ENCODE peak calls at places on chromosomes 2 and 18, in four cellular contexts. G, Y, K and A are unnamed samples.

GRCh38 chr2:160628811-160629210 is 135.2 kb upstream of the RBMS1 start:
- ATAC-seq in G (no peak), Y (no peak), K (no peak), A (no peak)

GRCh38 chr18:69649678-69650077 is 249.0 kb downstream of the DOK6 start:
- ATAC-seq in G (no peak), Y (no peak), K (no peak), A (no peak)

GRCh38 chr2:234044157-234044556 is 6.3 kb upstream of the SPP2 start:
- ATAC-seq in G (no peak), Y (no peak), K (peak), A (no peak)

GRCh38 chr2:65435625-65436168 is 3.3 kb upstream of the SPRED2 start:
- ATAC-seq in G (peak), Y (no peak), K (peak), A (peak)

GRCh38 chr2:232235206-232235605 is 143.3 kb upstream of the ALPP start:
- ATAC-seq in G (no peak), Y (no peak), K (no peak), A (no peak)

GRCh38 chr2:3146772-3147640 is 230.6 kb downstream of the EIPR1 start:
- ATAC-seq in G (no peak), Y (no peak), K (no peak), A (no peak)

GRCh38 chr2:231786177-231786916 is at the start of gene COPS7B:
- ATAC-seq in G (peak), Y (peak), K (peak), A (peak)

GRCh38 chr18:55236150-55236931 is 277.1 kb upstream of the CCDC68 start:
- ATAC-seq in G (peak), Y (no peak), K (no peak), A (no peak)

GRCh38 chr18:27713037-27713726 is 463.7 kb downstream of the CDH2 start:
- ATAC-seq in G (peak), Y (no peak), K (no peak), A (no peak)

GRCh38 chr2:70226781-70227180 is 21.6 kb downstream of the TIA1 start:
- ATAC-seq in G (no peak), Y (no peak), K (no peak), A (no peak)

GRCh38 chr2:168592181-168592831 is 136.2 kb downstream of the CERS6 start:
- ATAC-seq in G (no peak), Y (no peak), K (no peak), A (no peak)

GRCh38 chr18:79884963-79885728 is 66.3 kb downstream of the SLC66A2 start:
- ATAC-seq in G (peak), Y (no peak), K (peak), A (no peak)

GRCh38 chr2:18991177-18992168 is 366.9 kb downstream of the OSR1 start:
- ATAC-seq in G (peak), Y (no peak), K (peak), A (no peak)

GRCh38 chr2:18988557-18989232 is 369.7 kb downstream of the OSR1 start:
- ATAC-seq in G (no peak), Y (no peak), K (no peak), A (no peak)

GRCh38 chr2:18986046-18986445 is 372.4 kb downstream of the OSR1 start:
- ATAC-seq in G (no peak), Y (no peak), K (no peak), A (no peak)

GRCh38 chr2:18987021-18987420 is 371.4 kb downstream of the OSR1 start:
- ATAC-seq in G (no peak), Y (no peak), K (no peak), A (no peak)

DNA sequence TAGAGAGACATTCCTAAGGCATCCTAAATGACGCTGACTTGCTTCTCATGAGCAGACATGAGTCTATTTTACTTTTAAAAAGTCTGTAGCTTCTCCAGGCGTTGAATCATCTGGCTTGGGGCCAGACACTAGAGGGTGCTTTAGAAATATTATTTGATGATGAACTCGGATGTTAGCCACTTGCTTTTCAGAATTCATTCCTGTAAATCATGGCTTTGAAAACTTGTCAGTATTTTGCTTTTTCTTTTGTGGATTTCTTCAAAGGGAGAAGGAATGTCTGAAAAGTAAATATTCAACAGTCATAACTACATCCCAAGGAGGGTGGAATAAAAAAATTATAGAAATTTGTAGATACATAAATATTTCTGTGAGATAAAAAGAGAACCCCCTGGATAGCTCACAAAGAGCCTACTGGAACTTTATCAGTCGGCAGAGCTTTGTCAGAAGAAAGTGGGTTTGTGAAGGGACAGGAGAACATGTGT is 370.8 kb downstream of the OSR1 start:
- ATAC-seq in G (no peak), Y (no peak), K (no peak), A (peak)
- H3K27ac ChIP-seq in G (no peak), Y (no peak), K (no peak), A (no peak)

GRCh38 chr18:58955738-58956137 is 91.1 kb downstream of the ZNF532 start:
- ATAC-seq in G (peak), Y (no peak), K (no peak), A (peak)
- H3K27ac ChIP-seq in G (peak), Y (no peak), K (no peak), A (no peak)

GRCh38 chr2:9162841-9163240 is 43.8 kb upstream of the ASAP2 start:
- ATAC-seq in G (no peak), Y (no peak), K (no peak), A (no peak)
- H3K27ac ChIP-seq in G (no peak), Y (no peak), K (no peak), A (no peak)

GRCh38 chr2:16626997-16627605 is 38.5 kb downstream of the CYRIA start:
- ATAC-seq in G (no peak), Y (no peak), K (no peak), A (no peak)
- H3K27ac ChIP-seq in G (peak), Y (no peak), K (no peak), A (peak)

GRCh38 chr18:45565280-45565970 is 49.9 kb upstream of the SLC14A2 start:
- ATAC-seq in G (no peak), Y (no peak), K (no peak), A (no peak)

GRCh38 chr18:45569566-45569965 is 45.7 kb upstream of the SLC14A2 start:
- ATAC-seq in G (no peak), Y (no peak), K (no peak), A (no peak)

GRCh38 chr18:45566025-45566740 is 49.1 kb upstream of the SLC14A2 start:
- ATAC-seq in G (peak), Y (no peak), K (no peak), A (peak)

GRCh38 chr18:45568017-45568416 is 47.3 kb upstream of the SLC14A2 start:
- ATAC-seq in G (no peak), Y (no peak), K (no peak), A (no peak)

DNA sequence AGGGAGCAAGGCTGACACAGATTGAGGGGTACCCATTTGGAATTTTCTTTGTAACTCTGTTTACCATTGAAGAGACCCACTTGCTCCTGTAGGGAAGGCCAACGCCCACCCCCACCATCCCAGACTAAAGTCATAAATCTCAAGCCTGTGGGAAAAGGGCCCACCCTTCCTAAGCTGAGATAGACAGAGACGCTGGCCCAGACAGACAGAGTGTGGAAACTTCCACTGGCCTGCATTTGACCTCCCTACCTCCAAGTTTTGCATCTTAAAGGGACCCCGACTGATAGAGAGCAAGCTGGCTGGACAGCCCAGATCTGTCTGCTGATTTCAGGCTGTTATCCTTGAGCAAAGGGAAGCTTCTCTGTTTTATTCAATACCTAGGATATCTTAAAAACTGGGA is 48.2 kb upstream of the SLC14A2 start:
- ATAC-seq in G (peak), Y (no peak), K (no peak), A (peak)
- H3K27ac ChIP-seq in G (peak), Y (no peak), K (no peak), A (no peak)

DNA sequence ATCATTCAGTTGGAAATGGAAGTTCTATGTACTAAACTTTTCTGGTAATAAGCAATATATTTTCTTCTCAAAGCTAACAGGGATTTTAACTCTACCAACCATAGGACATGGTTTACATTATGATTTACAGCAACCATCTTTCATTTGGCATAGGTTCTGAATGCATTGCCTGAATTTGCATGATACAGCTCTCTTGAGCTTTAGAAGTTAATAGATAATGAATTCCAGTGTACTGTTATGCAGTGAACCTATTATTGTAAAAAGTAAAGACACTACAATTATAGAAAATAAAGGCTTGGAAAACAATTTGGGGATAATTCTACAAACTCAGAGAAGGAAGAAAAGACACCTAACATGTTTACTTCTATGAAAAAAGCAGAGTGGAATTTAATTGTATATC is 182.0 kb downstream of the GRB14 start:
- ATAC-seq in G (no peak), Y (no peak), K (no peak), A (no peak)
- H3K27ac ChIP-seq in G (no peak), Y (no peak), K (no peak), A (no peak)